ENCODE peak calls at places on chromosomes 3 and 15, in seven cellular contexts. One of them, this sample, is unnamed.
A peak's percentile ranks its signal among the peaks of the same experiment; 100 is the strongest.

GRCh38 chr3:55162031-55162784 is 234.3 kb upstream of the LRTM1 start:
- DNase-seq in cardiac muscle cell: peak; percentile 38
- DNase-seq in activated CD8-positive, alpha-beta T cell treated with anti-CD3 and anti-CD28 coated beads for 36 hours: no peak
- DNase-seq in suprapubic skin: no peak
- DNase-seq in nucleus accumbens: no peak
- DNase-seq in islet precursor cell: peak; percentile 62
- DNase-seq in stimulated activated CD4-positive, alpha-beta T cell treated with anti-CD3 and anti-CD28 coated beads, Interleukin-4, amount 100 ng/mL, for 48 hours: no peak
- DNase-seq in this sample: peak; percentile 36

GRCh38 chr3:195823286-195823685 is 11.6 kb upstream of the MUC4 start:
- DNase-seq in cardiac muscle cell: no peak
- DNase-seq in activated CD8-positive, alpha-beta T cell treated with anti-CD3 and anti-CD28 coated beads for 36 hours: no peak
- DNase-seq in suprapubic skin: no peak
- DNase-seq in nucleus accumbens: no peak
- DNase-seq in islet precursor cell: peak; percentile 45
- DNase-seq in stimulated activated CD4-positive, alpha-beta T cell treated with anti-CD3 and anti-CD28 coated beads, Interleukin-4, amount 100 ng/mL, for 48 hours: no peak
- DNase-seq in this sample: no peak

GRCh38 chr15:32716216-32716959 is 1.4 kb upstream of the GREM1 start:
- DNase-seq in cardiac muscle cell: no peak
- DNase-seq in activated CD8-positive, alpha-beta T cell treated with anti-CD3 and anti-CD28 coated beads for 36 hours: no peak
- DNase-seq in suprapubic skin: no peak
- DNase-seq in nucleus accumbens: no peak
- DNase-seq in islet precursor cell: no peak
- DNase-seq in stimulated activated CD4-positive, alpha-beta T cell treated with anti-CD3 and anti-CD28 coated beads, Interleukin-4, amount 100 ng/mL, for 48 hours: no peak
- DNase-seq in this sample: no peak

GRCh38 chr15:60426870-60427528 is 29.2 kb upstream of the ANXA2 start:
- DNase-seq in cardiac muscle cell: peak; percentile 62
- DNase-seq in activated CD8-positive, alpha-beta T cell treated with anti-CD3 and anti-CD28 coated beads for 36 hours: no peak
- DNase-seq in suprapubic skin: no peak
- DNase-seq in nucleus accumbens: no peak
- DNase-seq in islet precursor cell: no peak
- DNase-seq in stimulated activated CD4-positive, alpha-beta T cell treated with anti-CD3 and anti-CD28 coated beads, Interleukin-4, amount 100 ng/mL, for 48 hours: no peak
- DNase-seq in this sample: no peak

GRCh38 chr15:33064878-33065277 is 129.6 kb downstream of the FMN1 start:
- DNase-seq in cardiac muscle cell: peak; percentile 20
- DNase-seq in activated CD8-positive, alpha-beta T cell treated with anti-CD3 and anti-CD28 coated beads for 36 hours: no peak
- DNase-seq in suprapubic skin: no peak
- DNase-seq in nucleus accumbens: no peak
- DNase-seq in islet precursor cell: peak; percentile 66
- DNase-seq in stimulated activated CD4-positive, alpha-beta T cell treated with anti-CD3 and anti-CD28 coated beads, Interleukin-4, amount 100 ng/mL, for 48 hours: no peak
- DNase-seq in this sample: no peak

GRCh38 chr15:47398594-47398993 is 318.7 kb upstream of the SEMA6D start:
- DNase-seq in cardiac muscle cell: no peak
- DNase-seq in activated CD8-positive, alpha-beta T cell treated with anti-CD3 and anti-CD28 coated beads for 36 hours: no peak
- DNase-seq in suprapubic skin: no peak
- DNase-seq in nucleus accumbens: no peak
- DNase-seq in islet precursor cell: no peak
- DNase-seq in stimulated activated CD4-positive, alpha-beta T cell treated with anti-CD3 and anti-CD28 coated beads, Interleukin-4, amount 100 ng/mL, for 48 hours: no peak
- DNase-seq in this sample: no peak

GRCh38 chr3:44890258-44890657 is 15.8 kb downstream of the TGM4 start:
- DNase-seq in cardiac muscle cell: no peak
- DNase-seq in activated CD8-positive, alpha-beta T cell treated with anti-CD3 and anti-CD28 coated beads for 36 hours: no peak
- DNase-seq in suprapubic skin: no peak
- DNase-seq in nucleus accumbens: no peak
- DNase-seq in islet precursor cell: no peak
- DNase-seq in stimulated activated CD4-positive, alpha-beta T cell treated with anti-CD3 and anti-CD28 coated beads, Interleukin-4, amount 100 ng/mL, for 48 hours: no peak
- DNase-seq in this sample: no peak

GRCh38 chr3:115819785-115820384 is 196.6 kb downstream of the GAP43 start:
- DNase-seq in cardiac muscle cell: peak; percentile 92
- DNase-seq in activated CD8-positive, alpha-beta T cell treated with anti-CD3 and anti-CD28 coated beads for 36 hours: peak; percentile 82
- DNase-seq in suprapubic skin: no peak
- DNase-seq in nucleus accumbens: no peak
- DNase-seq in islet precursor cell: peak; percentile 70
- DNase-seq in stimulated activated CD4-positive, alpha-beta T cell treated with anti-CD3 and anti-CD28 coated beads, Interleukin-4, amount 100 ng/mL, for 48 hours: peak; percentile 49
- DNase-seq in this sample: peak; percentile 82

GRCh38 chr15:86915811-86916331 is 836.2 kb downstream of the AGBL1 start:
- DNase-seq in cardiac muscle cell: peak; percentile 69
- DNase-seq in activated CD8-positive, alpha-beta T cell treated with anti-CD3 and anti-CD28 coated beads for 36 hours: no peak
- DNase-seq in suprapubic skin: no peak
- DNase-seq in nucleus accumbens: peak; percentile 34
- DNase-seq in islet precursor cell: peak; percentile 68
- DNase-seq in stimulated activated CD4-positive, alpha-beta T cell treated with anti-CD3 and anti-CD28 coated beads, Interleukin-4, amount 100 ng/mL, for 48 hours: no peak
- DNase-seq in this sample: peak; percentile 31

GRCh38 chr3:148903022-148903442 is 37.9 kb downstream of the CPA3 start:
- DNase-seq in cardiac muscle cell: peak; percentile 6
- DNase-seq in activated CD8-positive, alpha-beta T cell treated with anti-CD3 and anti-CD28 coated beads for 36 hours: no peak
- DNase-seq in suprapubic skin: no peak
- DNase-seq in nucleus accumbens: no peak
- DNase-seq in islet precursor cell: no peak
- DNase-seq in stimulated activated CD4-positive, alpha-beta T cell treated with anti-CD3 and anti-CD28 coated beads, Interleukin-4, amount 100 ng/mL, for 48 hours: no peak
- DNase-seq in this sample: no peak

GRCh38 chr3:177229791-177230190 is 32.5 kb upstream of the TBL1XR1 start:
- DNase-seq in cardiac muscle cell: peak; percentile 67
- DNase-seq in activated CD8-positive, alpha-beta T cell treated with anti-CD3 and anti-CD28 coated beads for 36 hours: no peak
- DNase-seq in suprapubic skin: no peak
- DNase-seq in nucleus accumbens: no peak
- DNase-seq in islet precursor cell: no peak
- DNase-seq in stimulated activated CD4-positive, alpha-beta T cell treated with anti-CD3 and anti-CD28 coated beads, Interleukin-4, amount 100 ng/mL, for 48 hours: no peak
- DNase-seq in this sample: no peak

GRCh38 chr15:68063606-68064005 is 9.5 kb downstream of the PIAS1 start:
- DNase-seq in cardiac muscle cell: no peak
- DNase-seq in activated CD8-positive, alpha-beta T cell treated with anti-CD3 and anti-CD28 coated beads for 36 hours: no peak
- DNase-seq in suprapubic skin: no peak
- DNase-seq in nucleus accumbens: no peak
- DNase-seq in islet precursor cell: no peak
- DNase-seq in stimulated activated CD4-positive, alpha-beta T cell treated with anti-CD3 and anti-CD28 coated beads, Interleukin-4, amount 100 ng/mL, for 48 hours: no peak
- DNase-seq in this sample: no peak

GRCh38 chr3:55329849-55330248 is 157.3 kb downstream of the WNT5A start:
- DNase-seq in cardiac muscle cell: peak; percentile 69
- DNase-seq in activated CD8-positive, alpha-beta T cell treated with anti-CD3 and anti-CD28 coated beads for 36 hours: no peak
- DNase-seq in suprapubic skin: no peak
- DNase-seq in nucleus accumbens: no peak
- DNase-seq in islet precursor cell: no peak
- DNase-seq in stimulated activated CD4-positive, alpha-beta T cell treated with anti-CD3 and anti-CD28 coated beads, Interleukin-4, amount 100 ng/mL, for 48 hours: no peak
- DNase-seq in this sample: no peak

GRCh38 chr3:10557783-10558373 is 52.5 kb upstream of the ATP2B2 start:
- DNase-seq in cardiac muscle cell: peak; percentile 7
- DNase-seq in activated CD8-positive, alpha-beta T cell treated with anti-CD3 and anti-CD28 coated beads for 36 hours: peak; percentile 17
- DNase-seq in suprapubic skin: peak; percentile 25
- DNase-seq in nucleus accumbens: no peak
- DNase-seq in islet precursor cell: peak; percentile 62
- DNase-seq in stimulated activated CD4-positive, alpha-beta T cell treated with anti-CD3 and anti-CD28 coated beads, Interleukin-4, amount 100 ng/mL, for 48 hours: no peak
- DNase-seq in this sample: no peak

GRCh38 chr3:190558796-190559195 is 44.9 kb downstream of the IL1RAP start:
- DNase-seq in cardiac muscle cell: no peak
- DNase-seq in activated CD8-positive, alpha-beta T cell treated with anti-CD3 and anti-CD28 coated beads for 36 hours: no peak
- DNase-seq in suprapubic skin: no peak
- DNase-seq in nucleus accumbens: no peak
- DNase-seq in islet precursor cell: no peak
- DNase-seq in stimulated activated CD4-positive, alpha-beta T cell treated with anti-CD3 and anti-CD28 coated beads, Interleukin-4, amount 100 ng/mL, for 48 hours: no peak
- DNase-seq in this sample: no peak

GRCh38 chr15:41891226-41891625 is 2.6 kb downstream of the SPTBN5 start:
- DNase-seq in cardiac muscle cell: no peak
- DNase-seq in activated CD8-positive, alpha-beta T cell treated with anti-CD3 and anti-CD28 coated beads for 36 hours: no peak
- DNase-seq in suprapubic skin: no peak
- DNase-seq in nucleus accumbens: no peak
- DNase-seq in islet precursor cell: no peak
- DNase-seq in stimulated activated CD4-positive, alpha-beta T cell treated with anti-CD3 and anti-CD28 coated beads, Interleukin-4, amount 100 ng/mL, for 48 hours: no peak
- DNase-seq in this sample: no peak

GRCh38 chr3:69879051-69879450 is 120.5 kb upstream of the SAMMSON start:
- DNase-seq in cardiac muscle cell: no peak
- DNase-seq in activated CD8-positive, alpha-beta T cell treated with anti-CD3 and anti-CD28 coated beads for 36 hours: no peak
- DNase-seq in suprapubic skin: no peak
- DNase-seq in nucleus accumbens: no peak
- DNase-seq in islet precursor cell: no peak
- DNase-seq in stimulated activated CD4-positive, alpha-beta T cell treated with anti-CD3 and anti-CD28 coated beads, Interleukin-4, amount 100 ng/mL, for 48 hours: no peak
- DNase-seq in this sample: no peak

GRCh38 chr3:5187152-5187919 is at the start of gene EDEM1:
- DNase-seq in cardiac muscle cell: peak; percentile 98
- DNase-seq in activated CD8-positive, alpha-beta T cell treated with anti-CD3 and anti-CD28 coated beads for 36 hours: peak; percentile 93
- DNase-seq in suprapubic skin: peak; percentile 96
- DNase-seq in nucleus accumbens: peak; percentile 93
- DNase-seq in islet precursor cell: peak; percentile 99
- DNase-seq in stimulated activated CD4-positive, alpha-beta T cell treated with anti-CD3 and anti-CD28 coated beads, Interleukin-4, amount 100 ng/mL, for 48 hours: peak; percentile 91
- DNase-seq in this sample: peak; percentile 98

GRCh38 chr3:161310649-161311423 is 60.5 kb downstream of the SPTSSB start:
- DNase-seq in cardiac muscle cell: no peak
- DNase-seq in activated CD8-positive, alpha-beta T cell treated with anti-CD3 and anti-CD28 coated beads for 36 hours: peak; percentile 89
- DNase-seq in suprapubic skin: no peak
- DNase-seq in nucleus accumbens: no peak
- DNase-seq in islet precursor cell: no peak
- DNase-seq in stimulated activated CD4-positive, alpha-beta T cell treated with anti-CD3 and anti-CD28 coated beads, Interleukin-4, amount 100 ng/mL, for 48 hours: peak; percentile 28
- DNase-seq in this sample: peak; percentile 76

GRCh38 chr3:17356581-17356980 is 385.9 kb downstream of the TBC1D5 start:
- DNase-seq in cardiac muscle cell: no peak
- DNase-seq in activated CD8-positive, alpha-beta T cell treated with anti-CD3 and anti-CD28 coated beads for 36 hours: no peak
- DNase-seq in suprapubic skin: no peak
- DNase-seq in nucleus accumbens: no peak
- DNase-seq in islet precursor cell: no peak
- DNase-seq in stimulated activated CD4-positive, alpha-beta T cell treated with anti-CD3 and anti-CD28 coated beads, Interleukin-4, amount 100 ng/mL, for 48 hours: no peak
- DNase-seq in this sample: no peak

GRCh38 chr3:140432176-140432753 is 245.6 kb upstream of the TRIM42 start:
- DNase-seq in cardiac muscle cell: no peak
- DNase-seq in activated CD8-positive, alpha-beta T cell treated with anti-CD3 and anti-CD28 coated beads for 36 hours: no peak
- DNase-seq in suprapubic skin: no peak
- DNase-seq in nucleus accumbens: no peak
- DNase-seq in islet precursor cell: peak; percentile 80
- DNase-seq in stimulated activated CD4-positive, alpha-beta T cell treated with anti-CD3 and anti-CD28 coated beads, Interleukin-4, amount 100 ng/mL, for 48 hours: no peak
- DNase-seq in this sample: no peak

GRCh38 chr3:72347819-72348319 is 500.4 kb downstream of the SHQ1 start:
- DNase-seq in cardiac muscle cell: no peak
- DNase-seq in activated CD8-positive, alpha-beta T cell treated with anti-CD3 and anti-CD28 coated beads for 36 hours: peak; percentile 22
- DNase-seq in suprapubic skin: peak; percentile 85
- DNase-seq in nucleus accumbens: no peak
- DNase-seq in islet precursor cell: peak; percentile 93
- DNase-seq in stimulated activated CD4-positive, alpha-beta T cell treated with anti-CD3 and anti-CD28 coated beads, Interleukin-4, amount 100 ng/mL, for 48 hours: peak; percentile 54
- DNase-seq in this sample: peak; percentile 84

GRCh38 chr3:194598771-194599557 is 34.3 kb downstream of the TMEM44 start:
- DNase-seq in cardiac muscle cell: peak; percentile 98
- DNase-seq in activated CD8-positive, alpha-beta T cell treated with anti-CD3 and anti-CD28 coated beads for 36 hours: no peak
- DNase-seq in suprapubic skin: no peak
- DNase-seq in nucleus accumbens: no peak
- DNase-seq in islet precursor cell: no peak
- DNase-seq in stimulated activated CD4-positive, alpha-beta T cell treated with anti-CD3 and anti-CD28 coated beads, Interleukin-4, amount 100 ng/mL, for 48 hours: no peak
- DNase-seq in this sample: no peak

GRCh38 chr15:39466428-39466827 is 114.5 kb upstream of the THBS1 start:
- DNase-seq in cardiac muscle cell: no peak
- DNase-seq in activated CD8-positive, alpha-beta T cell treated with anti-CD3 and anti-CD28 coated beads for 36 hours: no peak
- DNase-seq in suprapubic skin: peak; percentile 72
- DNase-seq in nucleus accumbens: no peak
- DNase-seq in islet precursor cell: no peak
- DNase-seq in stimulated activated CD4-positive, alpha-beta T cell treated with anti-CD3 and anti-CD28 coated beads, Interleukin-4, amount 100 ng/mL, for 48 hours: no peak
- DNase-seq in this sample: no peak